ENCODE peak calls at places on chromosomes 11 and 22, in ten cellular contexts. One of them, this sample, is unnamed.

GRCh38 chr11:2166091-2166851 is 5.3 kb upstream of the INS start:
- DNase-seq in lower lobe of right lung: peak; percentile 66
- DNase-seq in HFF-Myc: no peak
- DNase-seq in ovary: peak; percentile 72
- DNase-seq in AG09309: no peak
- DNase-seq in prostate gland: no peak
- DNase-seq in sigmoid colon: no peak
- DNase-seq in fibroblast of villous mesenchyme: no peak
- DNase-seq in astrocyte of the spinal cord: no peak
- DNase-seq in heart left ventricle: no peak
- DNase-seq in this sample: no peak

GRCh38 chr11:26558191-26558590 is 13.9 kb downstream of the MUC15 start:
- DNase-seq in astrocyte of the spinal cord: peak; percentile 5
- DNase-seq in fibroblast of villous mesenchyme: no peak
- DNase-seq in sigmoid colon: no peak
- DNase-seq in prostate gland: no peak
- DNase-seq in lower lobe of right lung: no peak
- DNase-seq in HFF-Myc: no peak
- DNase-seq in ovary: no peak
- DNase-seq in AG09309: no peak
- DNase-seq in heart left ventricle: no peak
- DNase-seq in this sample: no peak

GRCh38 chr11:6268811-6269210 is 9.2 kb downstream of the CCKBR start:
- DNase-seq in astrocyte of the spinal cord: no peak
- DNase-seq in ovary: no peak
- DNase-seq in HFF-Myc: no peak
- DNase-seq in heart left ventricle: no peak
- DNase-seq in prostate gland: no peak
- DNase-seq in lower lobe of right lung: no peak
- DNase-seq in sigmoid colon: no peak
- DNase-seq in fibroblast of villous mesenchyme: no peak
- DNase-seq in AG09309: no peak
- DNase-seq in this sample: no peak

GRCh38 chr11:128316541-128317206 is 270.7 kb downstream of the ETS1 start:
- DNase-seq in heart left ventricle: no peak
- DNase-seq in fibroblast of villous mesenchyme: peak; percentile 53
- DNase-seq in HFF-Myc: no peak
- DNase-seq in lower lobe of right lung: no peak
- DNase-seq in prostate gland: no peak
- DNase-seq in astrocyte of the spinal cord: no peak
- DNase-seq in ovary: no peak
- DNase-seq in sigmoid colon: no peak
- DNase-seq in AG09309: no peak
- DNase-seq in this sample: no peak

GRCh38 chr11:29171350-29171950 is 845.4 kb downstream of the KCNA4 start:
- DNase-seq in fibroblast of villous mesenchyme: no peak
- DNase-seq in astrocyte of the spinal cord: peak; percentile 46
- DNase-seq in HFF-Myc: no peak
- DNase-seq in lower lobe of right lung: no peak
- DNase-seq in heart left ventricle: no peak
- DNase-seq in prostate gland: no peak
- DNase-seq in AG09309: no peak
- DNase-seq in sigmoid colon: no peak
- DNase-seq in ovary: no peak
- DNase-seq in this sample: no peak

GRCh38 chr11:87870081-87870480 is 305.2 kb downstream of the RAB38 start:
- DNase-seq in fibroblast of villous mesenchyme: peak; percentile 29
- DNase-seq in prostate gland: no peak
- DNase-seq in heart left ventricle: no peak
- DNase-seq in astrocyte of the spinal cord: peak; percentile 2
- DNase-seq in HFF-Myc: no peak
- DNase-seq in sigmoid colon: no peak
- DNase-seq in lower lobe of right lung: no peak
- DNase-seq in AG09309: no peak
- DNase-seq in ovary: no peak
- DNase-seq in this sample: no peak

GRCh38 chr11:1837171-1838076 is 1.4 kb upstream of the TNNI2 start:
- DNase-seq in heart left ventricle: peak; percentile 88
- DNase-seq in AG09309: no peak
- DNase-seq in prostate gland: no peak
- DNase-seq in sigmoid colon: peak; percentile 82
- DNase-seq in fibroblast of villous mesenchyme: peak; percentile 80
- DNase-seq in ovary: peak; percentile 88
- DNase-seq in lower lobe of right lung: peak; percentile 74
- DNase-seq in HFF-Myc: no peak
- DNase-seq in astrocyte of the spinal cord: peak; percentile 44
- DNase-seq in this sample: peak; percentile 90

GRCh38 chr22:38125731-38126344 is 15.4 kb upstream of the BAIAP2L2 start:
- DNase-seq in ovary: no peak
- DNase-seq in AG09309: no peak
- DNase-seq in prostate gland: no peak
- DNase-seq in sigmoid colon: no peak
- DNase-seq in astrocyte of the spinal cord: no peak
- DNase-seq in lower lobe of right lung: no peak
- DNase-seq in fibroblast of villous mesenchyme: no peak
- DNase-seq in heart left ventricle: peak; percentile 14
- DNase-seq in HFF-Myc: no peak
- DNase-seq in this sample: no peak

GRCh38 chr22:20015971-20016733 is 471 bp downstream of the ARVCF start:
- DNase-seq in astrocyte of the spinal cord: no peak
- DNase-seq in heart left ventricle: peak; percentile 71
- DNase-seq in AG09309: no peak
- DNase-seq in sigmoid colon: peak; percentile 72
- DNase-seq in fibroblast of villous mesenchyme: no peak
- DNase-seq in prostate gland: no peak
- DNase-seq in lower lobe of right lung: peak; percentile 71
- DNase-seq in HFF-Myc: no peak
- DNase-seq in ovary: peak; percentile 57
- DNase-seq in this sample: peak; percentile 66

GRCh38 chr11:74504100-74504691 is 10.7 kb upstream of the LIPT2 start:
- DNase-seq in fibroblast of villous mesenchyme: no peak
- DNase-seq in lower lobe of right lung: no peak
- DNase-seq in heart left ventricle: no peak
- DNase-seq in ovary: no peak
- DNase-seq in AG09309: no peak
- DNase-seq in astrocyte of the spinal cord: no peak
- DNase-seq in prostate gland: no peak
- DNase-seq in HFF-Myc: no peak
- DNase-seq in sigmoid colon: no peak
- DNase-seq in this sample: no peak

GRCh38 chr22:48528221-48528915 is 1299.3 kb downstream of the BRD1 start:
- DNase-seq in fibroblast of villous mesenchyme: no peak
- DNase-seq in ovary: no peak
- DNase-seq in prostate gland: no peak
- DNase-seq in lower lobe of right lung: peak; percentile 74
- DNase-seq in sigmoid colon: no peak
- DNase-seq in heart left ventricle: no peak
- DNase-seq in HFF-Myc: no peak
- DNase-seq in AG09309: no peak
- DNase-seq in astrocyte of the spinal cord: no peak
- DNase-seq in this sample: no peak

GRCh38 chr11:16770016-16770415 is 31.6 kb downstream of the C11orf58 start:
- DNase-seq in sigmoid colon: no peak
- DNase-seq in heart left ventricle: no peak
- DNase-seq in astrocyte of the spinal cord: no peak
- DNase-seq in AG09309: no peak
- DNase-seq in prostate gland: no peak
- DNase-seq in HFF-Myc: no peak
- DNase-seq in ovary: no peak
- DNase-seq in lower lobe of right lung: no peak
- DNase-seq in fibroblast of villous mesenchyme: no peak
- DNase-seq in this sample: no peak

GRCh38 chr22:21641795-21642583 is at the start of gene SDF2L1:
- DNase-seq in fibroblast of villous mesenchyme: peak; percentile 99
- DNase-seq in HFF-Myc: peak; percentile 94
- DNase-seq in AG09309: peak; percentile 93
- DNase-seq in astrocyte of the spinal cord: peak; percentile 99
- DNase-seq in prostate gland: peak; percentile 99
- DNase-seq in ovary: peak; percentile 98
- DNase-seq in lower lobe of right lung: peak; percentile 99
- DNase-seq in heart left ventricle: peak; percentile 99
- DNase-seq in sigmoid colon: peak; percentile 99
- DNase-seq in this sample: peak; percentile 99

GRCh38 chr11:1618231-1618630 is 3.7 kb downstream of the KRTAP5-4 start:
- DNase-seq in lower lobe of right lung: no peak
- DNase-seq in prostate gland: no peak
- DNase-seq in HFF-Myc: no peak
- DNase-seq in astrocyte of the spinal cord: no peak
- DNase-seq in heart left ventricle: no peak
- DNase-seq in ovary: no peak
- DNase-seq in fibroblast of villous mesenchyme: peak; percentile 12
- DNase-seq in sigmoid colon: no peak
- DNase-seq in AG09309: no peak
- DNase-seq in this sample: no peak

GRCh38 chr11:88569342-88569741 is 231.8 kb upstream of the CTSC start:
- DNase-seq in heart left ventricle: no peak
- DNase-seq in lower lobe of right lung: no peak
- DNase-seq in prostate gland: no peak
- DNase-seq in ovary: no peak
- DNase-seq in HFF-Myc: no peak
- DNase-seq in fibroblast of villous mesenchyme: no peak
- DNase-seq in sigmoid colon: no peak
- DNase-seq in astrocyte of the spinal cord: no peak
- DNase-seq in AG09309: no peak
- DNase-seq in this sample: no peak

GRCh38 chr11:27464155-27464759 is 8.3 kb downstream of the LGR4 start:
- DNase-seq in prostate gland: no peak
- DNase-seq in sigmoid colon: no peak
- DNase-seq in fibroblast of villous mesenchyme: no peak
- DNase-seq in lower lobe of right lung: no peak
- DNase-seq in ovary: no peak
- DNase-seq in HFF-Myc: no peak
- DNase-seq in AG09309: no peak
- DNase-seq in heart left ventricle: no peak
- DNase-seq in astrocyte of the spinal cord: no peak
- DNase-seq in this sample: no peak

GRCh38 chr11:47359586-47359985 is 7.1 kb upstream of the MYBPC3 start:
- DNase-seq in astrocyte of the spinal cord: no peak
- DNase-seq in fibroblast of villous mesenchyme: no peak
- DNase-seq in HFF-Myc: no peak
- DNase-seq in ovary: peak; percentile 30
- DNase-seq in AG09309: no peak
- DNase-seq in prostate gland: no peak
- DNase-seq in lower lobe of right lung: peak; percentile 50
- DNase-seq in heart left ventricle: no peak
- DNase-seq in sigmoid colon: no peak
- DNase-seq in this sample: no peak

GRCh38 chr11:23789938-23790371 is 706.9 kb upstream of the LUZP2 start:
- DNase-seq in lower lobe of right lung: no peak
- DNase-seq in fibroblast of villous mesenchyme: peak; percentile 70
- DNase-seq in HFF-Myc: peak; percentile 19
- DNase-seq in astrocyte of the spinal cord: peak; percentile 72
- DNase-seq in heart left ventricle: no peak
- DNase-seq in ovary: no peak
- DNase-seq in sigmoid colon: no peak
- DNase-seq in AG09309: peak; percentile 18
- DNase-seq in prostate gland: no peak
- DNase-seq in this sample: no peak

GRCh38 chr11:28529540-28530410 is 421.6 kb downstream of the METTL15 start:
- DNase-seq in astrocyte of the spinal cord: peak; percentile 80
- DNase-seq in sigmoid colon: no peak
- DNase-seq in ovary: no peak
- DNase-seq in prostate gland: peak; percentile 12
- DNase-seq in fibroblast of villous mesenchyme: peak; percentile 80
- DNase-seq in heart left ventricle: no peak
- DNase-seq in lower lobe of right lung: no peak
- DNase-seq in HFF-Myc: peak; percentile 55
- DNase-seq in AG09309: peak; percentile 47
- DNase-seq in this sample: no peak

GRCh38 chr22:23153994-23154393 is 8.7 kb downstream of the RAB36 start:
- DNase-seq in HFF-Myc: no peak
- DNase-seq in prostate gland: no peak
- DNase-seq in sigmoid colon: no peak
- DNase-seq in ovary: no peak
- DNase-seq in AG09309: no peak
- DNase-seq in heart left ventricle: no peak
- DNase-seq in lower lobe of right lung: no peak
- DNase-seq in fibroblast of villous mesenchyme: no peak
- DNase-seq in astrocyte of the spinal cord: no peak
- DNase-seq in this sample: no peak

GRCh38 chr11:66011785-66012303 is at the start of gene CST6:
- DNase-seq in prostate gland: no peak
- DNase-seq in sigmoid colon: no peak
- DNase-seq in AG09309: no peak
- DNase-seq in fibroblast of villous mesenchyme: no peak
- DNase-seq in astrocyte of the spinal cord: no peak
- DNase-seq in ovary: no peak
- DNase-seq in HFF-Myc: no peak
- DNase-seq in heart left ventricle: no peak
- DNase-seq in lower lobe of right lung: no peak
- DNase-seq in this sample: no peak

GRCh38 chr22:46775364-46775758 is 12.9 kb downstream of the TBC1D22A start:
- DNase-seq in astrocyte of the spinal cord: no peak
- DNase-seq in sigmoid colon: no peak
- DNase-seq in fibroblast of villous mesenchyme: no peak
- DNase-seq in AG09309: no peak
- DNase-seq in ovary: no peak
- DNase-seq in HFF-Myc: no peak
- DNase-seq in lower lobe of right lung: no peak
- DNase-seq in heart left ventricle: no peak
- DNase-seq in prostate gland: no peak
- DNase-seq in this sample: no peak
- H3K4me3 ChIP-seq in astrocyte of the spinal cord: no peak overlapping the region
- H3K4me3 ChIP-seq in sigmoid colon: no peak overlapping the region
- H3K4me3 ChIP-seq in fibroblast of villous mesenchyme: no peak overlapping the region
- H3K4me3 ChIP-seq in AG09309: no peak overlapping the region
- H3K4me3 ChIP-seq in ovary: no peak overlapping the region
- H3K4me3 ChIP-seq in HFF-Myc: no peak overlapping the region
- H3K4me3 ChIP-seq in lower lobe of right lung: no peak overlapping the region
- H3K4me3 ChIP-seq in heart left ventricle: no peak overlapping the region
- H3K4me3 ChIP-seq in prostate gland: no peak overlapping the region
- H3K4me3 ChIP-seq in this sample: no peak overlapping the region

GRCh38 chr11:32333335-32333991 is 101.9 kb downstream of the WT1 start:
- DNase-seq in prostate gland: peak; percentile 51
- DNase-seq in astrocyte of the spinal cord: peak; percentile 45
- DNase-seq in heart left ventricle: peak; percentile 74
- DNase-seq in HFF-Myc: peak; percentile 25
- DNase-seq in fibroblast of villous mesenchyme: peak; percentile 60
- DNase-seq in sigmoid colon: peak; percentile 72
- DNase-seq in lower lobe of right lung: peak; percentile 68
- DNase-seq in ovary: peak; percentile 78
- DNase-seq in AG09309: no peak
- DNase-seq in this sample: peak; percentile 68
- TF ChIP-seq CTCF in prostate gland: no peak
- TF ChIP-seq CTCF in astrocyte of the spinal cord: peak; percentile 53
- TF ChIP-seq CTCF in heart left ventricle: peak; percentile 16
- TF ChIP-seq CTCF in HFF-Myc: peak; percentile 41
- TF ChIP-seq CTCF in fibroblast of villous mesenchyme: peak; percentile 49
- TF ChIP-seq CTCF in sigmoid colon: peak; percentile 19
- TF ChIP-seq CTCF in lower lobe of right lung: peak; percentile 27
- TF ChIP-seq CTCF in ovary: no peak
- TF ChIP-seq CTCF in AG09309: peak; percentile 46
- TF ChIP-seq CTCF in this sample: no peak

GRCh38 chr22:31244044-31244942 is 32.2 kb downstream of the LIMK2 start:
- DNase-seq in AG09309: no peak
- DNase-seq in fibroblast of villous mesenchyme: peak; percentile 91
- DNase-seq in sigmoid colon: no peak
- DNase-seq in heart left ventricle: no peak
- DNase-seq in prostate gland: no peak
- DNase-seq in ovary: no peak
- DNase-seq in astrocyte of the spinal cord: peak; percentile 93
- DNase-seq in HFF-Myc: no peak
- DNase-seq in lower lobe of right lung: no peak
- DNase-seq in this sample: peak; percentile 75
- H3K4me3 ChIP-seq in AG09309: no peak overlapping the region
- H3K4me3 ChIP-seq in fibroblast of villous mesenchyme: no peak overlapping the region
- H3K4me3 ChIP-seq in sigmoid colon: no peak overlapping the region
- H3K4me3 ChIP-seq in heart left ventricle: no peak overlapping the region
- H3K4me3 ChIP-seq in prostate gland: no peak overlapping the region
- H3K4me3 ChIP-seq in ovary: no peak overlapping the region
- H3K4me3 ChIP-seq in astrocyte of the spinal cord: no peak overlapping the region
- H3K4me3 ChIP-seq in HFF-Myc: no peak overlapping the region
- H3K4me3 ChIP-seq in lower lobe of right lung: no peak overlapping the region
- H3K4me3 ChIP-seq in this sample: peak overlapping the region; percentile 4

GRCh38 chr11:76629853-76630599 is 40.5 kb downstream of the LRRC32 start:
- DNase-seq in prostate gland: peak; percentile 15
- DNase-seq in lower lobe of right lung: peak; percentile 75
- DNase-seq in HFF-Myc: peak; percentile 31
- DNase-seq in astrocyte of the spinal cord: no peak
- DNase-seq in sigmoid colon: peak; percentile 89
- DNase-seq in fibroblast of villous mesenchyme: peak; percentile 93
- DNase-seq in ovary: peak; percentile 85
- DNase-seq in heart left ventricle: peak; percentile 82
- DNase-seq in AG09309: no peak
- DNase-seq in this sample: peak; percentile 82
- TF ChIP-seq CTCF in prostate gland: peak; percentile 14
- TF ChIP-seq CTCF in lower lobe of right lung: peak; percentile 18
- TF ChIP-seq CTCF in HFF-Myc: no peak
- TF ChIP-seq CTCF in astrocyte of the spinal cord: no peak
- TF ChIP-seq CTCF in sigmoid colon: no peak
- TF ChIP-seq CTCF in fibroblast of villous mesenchyme: peak; percentile 48
- TF ChIP-seq CTCF in ovary: peak; percentile 28
- TF ChIP-seq CTCF in heart left ventricle: no peak
- TF ChIP-seq CTCF in AG09309: no peak
- TF ChIP-seq CTCF in this sample: no peak